ENCODE peak calls at places on chromosomes 4 and X, in nine cellular contexts. One of them, this sample, is unnamed.

GRCh38 chr4:40842725-40843401 is 93.1 kb downstream of the NSUN7 start:
- DNase-seq in uterus: no peak
- DNase-seq in astrocyte: no peak
- DNase-seq in kidney: no peak
- DNase-seq in IMR-90: peak; percentile 6
- DNase-seq in heart right ventricle: no peak
- DNase-seq in cardiac muscle cell: no peak
- DNase-seq in tibial nerve: no peak
- DNase-seq in neural progenitor cell: peak; percentile 61
- DNase-seq in this sample: no peak

GRCh38 chrX:119686087-119686639 is 6.8 kb downstream of the SEPTIN6 start:
- DNase-seq in uterus: no peak
- DNase-seq in astrocyte: no peak
- DNase-seq in kidney: peak; percentile 51
- DNase-seq in IMR-90: no peak
- DNase-seq in heart right ventricle: no peak
- DNase-seq in cardiac muscle cell: peak; percentile 20
- DNase-seq in tibial nerve: no peak
- DNase-seq in neural progenitor cell: no peak
- DNase-seq in this sample: no peak

GRCh38 chr4:83454626-83455025 is 997 bp downstream of the HELQ start:
- DNase-seq in uterus: no peak
- DNase-seq in astrocyte: peak; percentile 6
- DNase-seq in kidney: no peak
- DNase-seq in IMR-90: peak; percentile 8
- DNase-seq in heart right ventricle: no peak
- DNase-seq in cardiac muscle cell: peak; percentile 13
- DNase-seq in tibial nerve: no peak
- DNase-seq in neural progenitor cell: peak; percentile 4
- DNase-seq in this sample: no peak

GRCh38 chr4:106583567-106583966 is 215.0 kb upstream of the GIMD1 start:
- DNase-seq in uterus: no peak
- DNase-seq in astrocyte: peak; percentile 98
- DNase-seq in kidney: no peak
- DNase-seq in IMR-90: peak; percentile 94
- DNase-seq in heart right ventricle: no peak
- DNase-seq in cardiac muscle cell: no peak
- DNase-seq in tibial nerve: no peak
- DNase-seq in neural progenitor cell: no peak
- DNase-seq in this sample: no peak

GRCh38 chr4:169439244-169439643 is 168.5 kb upstream of the SH3RF1 start:
- DNase-seq in uterus: no peak
- DNase-seq in astrocyte: peak; percentile 31
- DNase-seq in kidney: no peak
- DNase-seq in IMR-90: peak; percentile 47
- DNase-seq in heart right ventricle: no peak
- DNase-seq in cardiac muscle cell: no peak
- DNase-seq in tibial nerve: no peak
- DNase-seq in neural progenitor cell: peak; percentile 6
- DNase-seq in this sample: no peak

GRCh38 chr4:48247142-48247877 is 22.3 kb downstream of the TEC start:
- DNase-seq in uterus: no peak
- DNase-seq in astrocyte: peak; percentile 54
- DNase-seq in kidney: no peak
- DNase-seq in IMR-90: peak; percentile 46
- DNase-seq in heart right ventricle: no peak
- DNase-seq in cardiac muscle cell: no peak
- DNase-seq in tibial nerve: no peak
- DNase-seq in neural progenitor cell: no peak
- DNase-seq in this sample: no peak

GRCh38 chr4:48137766-48138349 is 3.8 kb upstream of the TXK start:
- DNase-seq in uterus: no peak
- DNase-seq in astrocyte: no peak
- DNase-seq in kidney: no peak
- DNase-seq in IMR-90: no peak
- DNase-seq in heart right ventricle: no peak
- DNase-seq in cardiac muscle cell: no peak
- DNase-seq in tibial nerve: no peak
- DNase-seq in neural progenitor cell: no peak
- DNase-seq in this sample: no peak

GRCh38 chr4:94545296-94545695 is 93.6 kb downstream of the PDLIM5 start:
- DNase-seq in uterus: no peak
- DNase-seq in astrocyte: peak; percentile 76
- DNase-seq in kidney: no peak
- DNase-seq in IMR-90: peak; percentile 63
- DNase-seq in heart right ventricle: no peak
- DNase-seq in cardiac muscle cell: no peak
- DNase-seq in tibial nerve: no peak
- DNase-seq in neural progenitor cell: no peak
- DNase-seq in this sample: no peak

GRCh38 chr4:154677923-154678322 is 65.5 kb upstream of the FGG start:
- DNase-seq in uterus: no peak
- DNase-seq in astrocyte: no peak
- DNase-seq in kidney: no peak
- DNase-seq in IMR-90: no peak
- DNase-seq in heart right ventricle: no peak
- DNase-seq in cardiac muscle cell: no peak
- DNase-seq in tibial nerve: no peak
- DNase-seq in neural progenitor cell: no peak
- DNase-seq in this sample: no peak

GRCh38 chr4:76620723-76621463 is 185.9 kb downstream of the SHROOM3 start:
- DNase-seq in uterus: no peak
- DNase-seq in astrocyte: no peak
- DNase-seq in kidney: no peak
- DNase-seq in IMR-90: no peak
- DNase-seq in heart right ventricle: no peak
- DNase-seq in cardiac muscle cell: peak; percentile 68
- DNase-seq in tibial nerve: no peak
- DNase-seq in neural progenitor cell: no peak
- DNase-seq in this sample: no peak
- H3K4me1 ChIP-seq in uterus: no peaks in the 10 kb centered on the region
- H3K4me1 ChIP-seq in astrocyte: peaks cover 31% of the 10 kb centered on the region
- H3K4me1 ChIP-seq in kidney: peaks cover 15% of the 10 kb centered on the region
- H3K4me1 ChIP-seq in IMR-90: peaks cover 14% of the 10 kb centered on the region
- H3K4me1 ChIP-seq in heart right ventricle: peaks cover 20% of the 10 kb centered on the region
- H3K4me1 ChIP-seq in cardiac muscle cell: peaks cover 20% of the 10 kb centered on the region
- H3K4me1 ChIP-seq in tibial nerve: peaks cover 7% of the 10 kb centered on the region
- H3K4me1 ChIP-seq in neural progenitor cell: peaks cover 17% of the 10 kb centered on the region
- H3K4me1 ChIP-seq in this sample: peaks cover 2% of the 10 kb centered on the region

DNA sequence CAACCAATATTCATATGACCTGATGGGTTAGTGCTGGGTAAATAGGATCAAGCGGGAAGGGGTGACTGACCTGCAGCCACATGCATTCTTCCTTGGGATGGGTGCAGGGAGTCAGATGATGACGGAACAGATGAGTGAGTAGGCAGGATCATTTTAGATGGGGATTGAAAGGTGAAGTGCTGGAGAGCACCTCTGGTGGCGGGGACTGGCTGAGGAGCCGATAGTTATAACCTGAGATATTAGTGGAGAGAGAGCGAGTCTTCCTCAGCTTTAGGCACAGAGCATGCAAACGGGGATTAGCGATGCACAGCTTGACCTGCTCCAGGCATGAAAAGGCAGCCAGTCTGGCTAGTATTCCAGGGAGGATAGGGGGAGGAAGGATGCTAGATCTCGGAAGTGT is 99.1 kb downstream of the AFF1 start:
- DNase-seq in uterus: no peak
- DNase-seq in astrocyte: no peak
- DNase-seq in kidney: no peak
- DNase-seq in IMR-90: no peak
- DNase-seq in heart right ventricle: no peak
- DNase-seq in cardiac muscle cell: no peak
- DNase-seq in tibial nerve: no peak
- DNase-seq in neural progenitor cell: peak; percentile 67
- DNase-seq in this sample: no peak
- TF ChIP-seq CTCF in uterus: no peak
- TF ChIP-seq CTCF in astrocyte: peak; percentile 5
- TF ChIP-seq CTCF in kidney: no peak
- TF ChIP-seq CTCF in IMR-90: no peak
- TF ChIP-seq CTCF in heart right ventricle: no peak
- TF ChIP-seq CTCF in cardiac muscle cell: no peak
- TF ChIP-seq CTCF in tibial nerve: no peak
- TF ChIP-seq CTCF in neural progenitor cell: peak; percentile 22
- TF ChIP-seq CTCF in this sample: no peak

GRCh38 chr4:13920901-13921300 is 293.4 kb upstream of the BOD1L1 start:
- DNase-seq in uterus: peak; percentile 28
- DNase-seq in astrocyte: peak; percentile 100
- DNase-seq in kidney: no peak
- DNase-seq in IMR-90: peak; percentile 100
- DNase-seq in heart right ventricle: peak; percentile 34
- DNase-seq in cardiac muscle cell: no peak
- DNase-seq in tibial nerve: peak; percentile 56
- DNase-seq in neural progenitor cell: no peak
- DNase-seq in this sample: no peak

GRCh38 chr4:13922459-13922858 is 294.9 kb upstream of the BOD1L1 start:
- DNase-seq in uterus: no peak
- DNase-seq in astrocyte: no peak
- DNase-seq in kidney: no peak
- DNase-seq in IMR-90: no peak
- DNase-seq in heart right ventricle: no peak
- DNase-seq in cardiac muscle cell: no peak
- DNase-seq in tibial nerve: no peak
- DNase-seq in neural progenitor cell: no peak
- DNase-seq in this sample: no peak

GRCh38 chr4:13921805-13922204 is 294.3 kb upstream of the BOD1L1 start:
- DNase-seq in uterus: no peak
- DNase-seq in astrocyte: peak; percentile 54
- DNase-seq in kidney: no peak
- DNase-seq in IMR-90: peak; percentile 69
- DNase-seq in heart right ventricle: no peak
- DNase-seq in cardiac muscle cell: no peak
- DNase-seq in tibial nerve: no peak
- DNase-seq in neural progenitor cell: no peak
- DNase-seq in this sample: no peak

GRCh38 chr4:13919021-13919441 is 291.5 kb upstream of the BOD1L1 start:
- DNase-seq in uterus: peak; percentile 23
- DNase-seq in astrocyte: peak; percentile 74
- DNase-seq in kidney: no peak
- DNase-seq in IMR-90: peak; percentile 94
- DNase-seq in heart right ventricle: no peak
- DNase-seq in cardiac muscle cell: no peak
- DNase-seq in tibial nerve: no peak
- DNase-seq in neural progenitor cell: no peak
- DNase-seq in this sample: no peak

GRCh38 chr4:13920111-13920875 is 292.8 kb upstream of the BOD1L1 start:
- DNase-seq in uterus: no peak
- DNase-seq in astrocyte: no peak
- DNase-seq in kidney: no peak
- DNase-seq in IMR-90: peak; percentile 81
- DNase-seq in heart right ventricle: no peak
- DNase-seq in cardiac muscle cell: no peak
- DNase-seq in tibial nerve: no peak
- DNase-seq in neural progenitor cell: no peak
- DNase-seq in this sample: no peak
- H3K27ac ChIP-seq in uterus: peak overlapping the region; percentile 65
- H3K27ac ChIP-seq in astrocyte: peak overlapping the region; percentile 97
- H3K27ac ChIP-seq in kidney: no peak overlapping the region
- H3K27ac ChIP-seq in IMR-90: peak overlapping the region; percentile 73
- H3K27ac ChIP-seq in heart right ventricle: no peak overlapping the region
- H3K27ac ChIP-seq in cardiac muscle cell: no peak overlapping the region
- H3K27ac ChIP-seq in tibial nerve: no peak overlapping the region
- H3K27ac ChIP-seq in neural progenitor cell: no peak overlapping the region
- H3K27ac ChIP-seq in this sample: no peak overlapping the region

DNA sequence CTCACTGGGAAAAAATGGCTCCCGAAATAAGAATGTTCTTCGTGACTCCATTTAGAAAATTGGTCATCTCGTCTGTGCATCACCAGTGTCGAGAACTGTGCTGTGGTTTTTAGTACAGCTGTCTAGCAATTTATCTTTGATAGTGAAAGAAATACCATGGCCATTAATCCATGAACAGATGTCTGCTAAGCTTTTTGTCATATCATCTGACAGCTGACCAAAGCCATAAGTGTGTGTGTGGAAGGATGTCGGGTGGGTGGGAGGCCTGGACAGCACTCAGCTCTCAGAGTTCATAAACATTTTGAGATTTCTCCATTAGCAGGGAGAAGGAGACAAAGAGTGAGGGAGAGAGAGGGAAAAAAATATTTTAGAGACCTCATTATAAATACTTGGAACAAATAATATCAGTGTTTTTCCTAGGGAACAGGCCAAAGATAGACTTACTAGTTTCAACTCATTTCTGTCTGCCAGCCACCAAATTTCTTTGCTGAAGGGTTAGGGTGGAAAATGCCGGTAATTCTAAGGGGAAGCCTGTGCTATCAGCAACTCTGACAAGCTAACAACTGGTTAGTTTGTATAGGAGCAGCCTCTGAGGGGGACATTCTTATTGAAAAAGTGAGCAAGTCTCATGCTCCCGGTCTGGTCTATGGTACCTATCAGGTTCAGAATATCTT is 41.7 kb upstream of the PDLIM3 start:
- DNase-seq in uterus: no peak
- DNase-seq in astrocyte: peak; percentile 87
- DNase-seq in kidney: no peak
- DNase-seq in IMR-90: peak; percentile 26
- DNase-seq in heart right ventricle: no peak
- DNase-seq in cardiac muscle cell: peak; percentile 30
- DNase-seq in tibial nerve: no peak
- DNase-seq in neural progenitor cell: no peak
- DNase-seq in this sample: no peak
- H3K4me1 ChIP-seq in uterus: peaks cover 4% of the 10 kb centered on the region
- H3K4me1 ChIP-seq in astrocyte: peaks cover 9% of the 10 kb centered on the region
- H3K4me1 ChIP-seq in kidney: no peaks in the 10 kb centered on the region
- H3K4me1 ChIP-seq in IMR-90: peaks cover 11% of the 10 kb centered on the region
- H3K4me1 ChIP-seq in heart right ventricle: no peaks in the 10 kb centered on the region
- H3K4me1 ChIP-seq in cardiac muscle cell: peaks cover 27% of the 10 kb centered on the region
- H3K4me1 ChIP-seq in tibial nerve: no peaks in the 10 kb centered on the region
- H3K4me1 ChIP-seq in neural progenitor cell: peaks cover 5% of the 10 kb centered on the region
- H3K4me1 ChIP-seq in this sample: no peaks in the 10 kb centered on the region

DNA sequence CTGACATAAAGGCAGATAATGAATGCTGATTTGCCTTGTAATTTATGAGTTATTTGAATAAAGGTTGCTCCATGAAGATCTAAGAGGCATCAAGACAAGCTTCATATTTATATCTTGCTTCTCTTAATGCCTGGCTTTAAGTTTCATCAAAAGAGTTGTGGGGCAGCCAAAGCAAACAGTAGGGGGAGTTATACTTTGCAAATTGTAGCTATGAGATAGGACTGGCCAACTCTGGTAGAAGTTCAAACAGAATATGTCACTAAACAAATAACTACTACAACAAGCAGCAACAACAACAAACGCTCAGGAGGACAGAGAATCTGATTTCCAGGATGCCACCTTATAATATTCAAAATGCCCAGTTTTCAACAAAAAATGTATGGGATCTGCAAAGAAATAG is 69.1 kb upstream of the PLAC1 start:
- DNase-seq in uterus: no peak
- DNase-seq in astrocyte: no peak
- DNase-seq in kidney: no peak
- DNase-seq in IMR-90: no peak
- DNase-seq in heart right ventricle: no peak
- DNase-seq in cardiac muscle cell: no peak
- DNase-seq in tibial nerve: no peak
- DNase-seq in neural progenitor cell: no peak
- DNase-seq in this sample: no peak
- TF ChIP-seq CTCF in uterus: no peak
- TF ChIP-seq CTCF in astrocyte: no peak
- TF ChIP-seq CTCF in kidney: no peak
- TF ChIP-seq CTCF in IMR-90: peak; percentile 24
- TF ChIP-seq CTCF in heart right ventricle: no peak
- TF ChIP-seq CTCF in cardiac muscle cell: peak; percentile 34
- TF ChIP-seq CTCF in tibial nerve: no peak
- TF ChIP-seq CTCF in neural progenitor cell: peak; percentile 30
- TF ChIP-seq CTCF in this sample: no peak

This sample was measured in lung.